ENCODE peak calls at places on chromosomes 12 and 14, in ten cellular contexts. One of them, this sample, is unnamed.

GRCh38 chr14:96722751-96723150 is 74.4 kb upstream of the VRK1 start:
- DNase-seq in GM23248: no peak
- DNase-seq in HT1080: no peak
- DNase-seq in tibial artery: no peak
- DNase-seq in NCI-H1436: no peak
- DNase-seq in NCI-H2171: no peak
- DNase-seq in endothelial cell: no peak
- DNase-seq in SW 1271: no peak
- DNase-seq in NCI-H460: no peak
- DNase-seq in adipocyte: no peak
- DNase-seq in this sample: no peak

GRCh38 chr12:386651-387050 is 2.5 kb downstream of the KDM5A start:
- DNase-seq in NCI-H2171: no peak
- DNase-seq in adipocyte: peak
- DNase-seq in endothelial cell: no peak
- DNase-seq in NCI-H1436: no peak
- DNase-seq in NCI-H460: no peak
- DNase-seq in HT1080: no peak
- DNase-seq in tibial artery: no peak
- DNase-seq in SW 1271: no peak
- DNase-seq in GM23248: peak
- DNase-seq in this sample: no peak

GRCh38 chr14:77124345-77125274 is 17.0 kb downstream of the ZDHHC22 start:
- DNase-seq in NCI-H2171: no peak
- DNase-seq in NCI-H1436: no peak
- DNase-seq in tibial artery: no peak
- DNase-seq in NCI-H460: peak
- DNase-seq in endothelial cell: peak
- DNase-seq in adipocyte: peak
- DNase-seq in HT1080: no peak
- DNase-seq in SW 1271: no peak
- DNase-seq in GM23248: peak
- DNase-seq in this sample: no peak

GRCh38 chr12:101055940-101056339 is 154.1 kb downstream of the SLC5A8 start:
- DNase-seq in NCI-H1436: no peak
- DNase-seq in adipocyte: no peak
- DNase-seq in NCI-H2171: no peak
- DNase-seq in NCI-H460: no peak
- DNase-seq in endothelial cell: no peak
- DNase-seq in GM23248: no peak
- DNase-seq in HT1080: no peak
- DNase-seq in SW 1271: no peak
- DNase-seq in tibial artery: no peak
- DNase-seq in this sample: no peak

GRCh38 chr12:1174659-1175058 is 183.6 kb downstream of the ERC1 start:
- DNase-seq in tibial artery: no peak
- DNase-seq in NCI-H460: no peak
- DNase-seq in GM23248: no peak
- DNase-seq in NCI-H2171: no peak
- DNase-seq in adipocyte: no peak
- DNase-seq in HT1080: no peak
- DNase-seq in SW 1271: no peak
- DNase-seq in endothelial cell: no peak
- DNase-seq in NCI-H1436: no peak
- DNase-seq in this sample: no peak

GRCh38 chr12:132886529-132887477 is 602 bp downstream of the CHFR start:
- DNase-seq in adipocyte: peak
- DNase-seq in GM23248: peak
- DNase-seq in NCI-H2171: peak
- DNase-seq in NCI-H1436: no peak
- DNase-seq in tibial artery: no peak
- DNase-seq in endothelial cell: peak
- DNase-seq in HT1080: no peak
- DNase-seq in NCI-H460: no peak
- DNase-seq in SW 1271: no peak
- DNase-seq in this sample: no peak

GRCh38 chr12:50542448-50542847 is 37.7 kb downstream of the DIP2B start:
- DNase-seq in NCI-H1436: peak
- DNase-seq in adipocyte: peak
- DNase-seq in endothelial cell: no peak
- DNase-seq in NCI-H2171: no peak
- DNase-seq in NCI-H460: peak
- DNase-seq in GM23248: peak
- DNase-seq in SW 1271: peak
- DNase-seq in tibial artery: no peak
- DNase-seq in HT1080: peak
- DNase-seq in this sample: no peak

GRCh38 chr14:29461131-29461530 is 466.5 kb downstream of the PRKD1 start:
- DNase-seq in NCI-H1436: no peak
- DNase-seq in NCI-H460: no peak
- DNase-seq in GM23248: no peak
- DNase-seq in tibial artery: no peak
- DNase-seq in SW 1271: no peak
- DNase-seq in endothelial cell: no peak
- DNase-seq in HT1080: no peak
- DNase-seq in NCI-H2171: no peak
- DNase-seq in adipocyte: no peak
- DNase-seq in this sample: no peak

GRCh38 chr12:10167588-10167987 is 4.3 kb downstream of the OLR1 start:
- DNase-seq in adipocyte: peak
- DNase-seq in endothelial cell: no peak
- DNase-seq in SW 1271: no peak
- DNase-seq in NCI-H1436: no peak
- DNase-seq in NCI-H2171: no peak
- DNase-seq in NCI-H460: no peak
- DNase-seq in HT1080: no peak
- DNase-seq in tibial artery: no peak
- DNase-seq in GM23248: no peak
- DNase-seq in this sample: no peak

GRCh38 chr14:101854366-101854765 is 92.9 kb downstream of the PPP2R5C start:
- DNase-seq in GM23248: no peak
- DNase-seq in endothelial cell: peak
- DNase-seq in NCI-H2171: no peak
- DNase-seq in adipocyte: no peak
- DNase-seq in NCI-H1436: no peak
- DNase-seq in NCI-H460: no peak
- DNase-seq in HT1080: peak
- DNase-seq in SW 1271: no peak
- DNase-seq in tibial artery: no peak
- DNase-seq in this sample: no peak

GRCh38 chr14:54267172-54267571 is 129.6 kb upstream of the CDKN3 start:
- DNase-seq in adipocyte: no peak
- DNase-seq in NCI-H1436: no peak
- DNase-seq in HT1080: no peak
- DNase-seq in GM23248: no peak
- DNase-seq in tibial artery: no peak
- DNase-seq in NCI-H2171: no peak
- DNase-seq in SW 1271: no peak
- DNase-seq in NCI-H460: no peak
- DNase-seq in endothelial cell: no peak
- DNase-seq in this sample: no peak

GRCh38 chr12:20463920-20464524 is 95.7 kb downstream of the PDE3A start:
- DNase-seq in HT1080: no peak
- DNase-seq in NCI-H460: peak
- DNase-seq in adipocyte: peak
- DNase-seq in endothelial cell: no peak
- DNase-seq in GM23248: peak
- DNase-seq in SW 1271: peak
- DNase-seq in NCI-H1436: no peak
- DNase-seq in NCI-H2171: no peak
- DNase-seq in tibial artery: no peak
- DNase-seq in this sample: no peak

GRCh38 chr14:24483604-24484252 is 24.3 kb downstream of the CMA1 start:
- DNase-seq in adipocyte: no peak
- DNase-seq in NCI-H460: no peak
- DNase-seq in endothelial cell: no peak
- DNase-seq in NCI-H2171: no peak
- DNase-seq in SW 1271: no peak
- DNase-seq in HT1080: peak
- DNase-seq in tibial artery: no peak
- DNase-seq in GM23248: no peak
- DNase-seq in NCI-H1436: no peak
- DNase-seq in this sample: no peak

GRCh38 chr12:12560587-12561304 is 1.9 kb downstream of the DUSP16 start:
- DNase-seq in endothelial cell: no peak
- DNase-seq in HT1080: peak
- DNase-seq in NCI-H1436: peak
- DNase-seq in adipocyte: peak
- DNase-seq in NCI-H460: no peak
- DNase-seq in tibial artery: peak
- DNase-seq in NCI-H2171: no peak
- DNase-seq in GM23248: peak
- DNase-seq in SW 1271: peak
- DNase-seq in this sample: peak

GRCh38 chr12:77630341-77630740 is 200.4 kb upstream of the NAV3 start:
- DNase-seq in tibial artery: no peak
- DNase-seq in NCI-H460: no peak
- DNase-seq in adipocyte: no peak
- DNase-seq in HT1080: no peak
- DNase-seq in NCI-H2171: no peak
- DNase-seq in endothelial cell: no peak
- DNase-seq in NCI-H1436: no peak
- DNase-seq in SW 1271: no peak
- DNase-seq in GM23248: no peak
- DNase-seq in this sample: no peak

GRCh38 chr12:13154027-13154538 is 42.4 kb upstream of the EMP1 start:
- DNase-seq in adipocyte: peak
- DNase-seq in endothelial cell: no peak
- DNase-seq in SW 1271: no peak
- DNase-seq in NCI-H460: no peak
- DNase-seq in NCI-H2171: no peak
- DNase-seq in GM23248: peak
- DNase-seq in HT1080: no peak
- DNase-seq in NCI-H1436: no peak
- DNase-seq in tibial artery: no peak
- DNase-seq in this sample: no peak

GRCh38 chr12:106924458-106924857 is 31.2 kb upstream of the TMEM263 start:
- DNase-seq in endothelial cell: no peak
- DNase-seq in GM23248: no peak
- DNase-seq in NCI-H2171: no peak
- DNase-seq in tibial artery: no peak
- DNase-seq in NCI-H460: no peak
- DNase-seq in NCI-H1436: no peak
- DNase-seq in HT1080: no peak
- DNase-seq in SW 1271: no peak
- DNase-seq in adipocyte: no peak
- DNase-seq in this sample: no peak

GRCh38 chr12:1491983-1492697 is 102.2 kb downstream of the FBXL14 start:
- DNase-seq in SW 1271: no peak
- DNase-seq in HT1080: no peak
- DNase-seq in NCI-H1436: no peak
- DNase-seq in GM23248: no peak
- DNase-seq in NCI-H2171: no peak
- DNase-seq in NCI-H460: no peak
- DNase-seq in tibial artery: no peak
- DNase-seq in adipocyte: no peak
- DNase-seq in endothelial cell: no peak
- DNase-seq in this sample: no peak

GRCh38 chr14:105884808-105885281 is 358.5 kb downstream of the TMEM121 start:
- DNase-seq in NCI-H2171: no peak
- DNase-seq in GM23248: no peak
- DNase-seq in NCI-H1436: no peak
- DNase-seq in NCI-H460: no peak
- DNase-seq in SW 1271: no peak
- DNase-seq in endothelial cell: no peak
- DNase-seq in tibial artery: peak
- DNase-seq in adipocyte: no peak
- DNase-seq in HT1080: no peak
- DNase-seq in this sample: no peak

GRCh38 chr12:122852336-122853275 is 17.3 kb downstream of the HIP1R start:
- DNase-seq in endothelial cell: no peak
- DNase-seq in tibial artery: no peak
- DNase-seq in SW 1271: no peak
- DNase-seq in adipocyte: no peak
- DNase-seq in NCI-H460: no peak
- DNase-seq in HT1080: no peak
- DNase-seq in GM23248: peak
- DNase-seq in NCI-H2171: no peak
- DNase-seq in NCI-H1436: no peak
- DNase-seq in this sample: no peak

GRCh38 chr12:1534708-1535107 is 59.7 kb downstream of the FBXL14 start:
- DNase-seq in endothelial cell: no peak
- DNase-seq in NCI-H460: no peak
- DNase-seq in tibial artery: no peak
- DNase-seq in adipocyte: peak
- DNase-seq in HT1080: no peak
- DNase-seq in GM23248: peak
- DNase-seq in NCI-H2171: no peak
- DNase-seq in NCI-H1436: no peak
- DNase-seq in SW 1271: no peak
- DNase-seq in this sample: no peak

GRCh38 chr12:113456761-113457160 is 14.9 kb downstream of the LHX5 start:
- DNase-seq in tibial artery: no peak
- DNase-seq in adipocyte: no peak
- DNase-seq in endothelial cell: no peak
- DNase-seq in GM23248: no peak
- DNase-seq in NCI-H2171: no peak
- DNase-seq in NCI-H1436: no peak
- DNase-seq in HT1080: no peak
- DNase-seq in NCI-H460: no peak
- DNase-seq in SW 1271: no peak
- DNase-seq in this sample: no peak

GRCh38 chr14:76326918-76327689 is 48.8 kb upstream of the ESRRB start:
- DNase-seq in endothelial cell: no peak
- DNase-seq in NCI-H1436: no peak
- DNase-seq in tibial artery: no peak
- DNase-seq in adipocyte: no peak
- DNase-seq in HT1080: no peak
- DNase-seq in SW 1271: no peak
- DNase-seq in NCI-H460: no peak
- DNase-seq in NCI-H2171: no peak
- DNase-seq in GM23248: no peak
- DNase-seq in this sample: no peak

GRCh38 chr12:116166306-116166705 is 111.2 kb downstream of the MED13L start:
- DNase-seq in NCI-H460: no peak
- DNase-seq in NCI-H1436: no peak
- DNase-seq in tibial artery: no peak
- DNase-seq in NCI-H2171: no peak
- DNase-seq in SW 1271: no peak
- DNase-seq in HT1080: no peak
- DNase-seq in adipocyte: no peak
- DNase-seq in endothelial cell: no peak
- DNase-seq in GM23248: peak
- DNase-seq in this sample: no peak

GRCh38 chr14:91484186-91484585 is 25.9 kb downstream of the PPP4R3A start:
- DNase-seq in adipocyte: no peak
- DNase-seq in GM23248: no peak
- DNase-seq in NCI-H460: no peak
- DNase-seq in tibial artery: no peak
- DNase-seq in NCI-H1436: no peak
- DNase-seq in SW 1271: no peak
- DNase-seq in endothelial cell: no peak
- DNase-seq in NCI-H2171: no peak
- DNase-seq in HT1080: no peak
- DNase-seq in this sample: no peak

GRCh38 chr12:108367436-108367835 is 28.3 kb upstream of the CMKLR1 start:
- DNase-seq in NCI-H2171: no peak
- DNase-seq in endothelial cell: no peak
- DNase-seq in NCI-H460: no peak
- DNase-seq in HT1080: peak
- DNase-seq in GM23248: peak
- DNase-seq in adipocyte: peak
- DNase-seq in SW 1271: no peak
- DNase-seq in tibial artery: peak
- DNase-seq in NCI-H1436: no peak
- DNase-seq in this sample: no peak

GRCh38 chr14:102885686-102886447 is 36.6 kb upstream of the AMN start:
- DNase-seq in NCI-H460: no peak
- DNase-seq in tibial artery: no peak
- DNase-seq in endothelial cell: no peak
- DNase-seq in NCI-H1436: no peak
- DNase-seq in GM23248: no peak
- DNase-seq in NCI-H2171: no peak
- DNase-seq in SW 1271: no peak
- DNase-seq in adipocyte: no peak
- DNase-seq in HT1080: no peak
- DNase-seq in this sample: no peak

GRCh38 chr14:103555559-103556337 is 6.7 kb downstream of the BAG5 start:
- DNase-seq in NCI-H2171: no peak
- DNase-seq in endothelial cell: no peak
- DNase-seq in GM23248: no peak
- DNase-seq in NCI-H460: no peak
- DNase-seq in tibial artery: no peak
- DNase-seq in SW 1271: no peak
- DNase-seq in adipocyte: no peak
- DNase-seq in NCI-H1436: no peak
- DNase-seq in HT1080: no peak
- DNase-seq in this sample: no peak

This sample was measured in NCI-H1048.